ENCODE peak calls at places on chromosomes 3 and 15, in nine cellular contexts. P is right cardiac atrium; C is colonic mucosa; G is NCI-H526 treated with DMSO at 0.1 percent for 48 hours; F is stimulated activated CD4-positive, alpha-beta T cell treated with anti-CD3 and anti-CD28 coated beads, Interleukin-1b, Interleukin-23, amount 100 ng/mL, for 1 hour; U is mammary epithelial cell; H is NAMALWA; Q is natural killer cell; E is NCI-H1092. T is an unnamed sample.

GRCh38 chr3:182947892-182948291 is 32.4 kb downstream of the DCUN1D1 start:
- DNase-seq in P (no peak), E (no peak), C (no peak), G (no peak), Q (no peak), F (no peak), U (no peak), H (peak), T (no peak)

GRCh38 chr15:23518104-23518503 is 47.4 kb upstream of the MKRN3 start:
- DNase-seq in Q (no peak), P (no peak), H (no peak), G (no peak), C (no peak), E (no peak), U (no peak), F (no peak), T (no peak)

GRCh38 chr3:156356537-156357363 is 198.2 kb downstream of the SSR3 start:
- DNase-seq in G (no peak), H (no peak), P (no peak), F (no peak), Q (no peak), E (no peak), U (no peak), C (no peak), T (no peak)

GRCh38 chr3:111610189-111610588 is 15.0 kb upstream of the ZBED2 start:
- DNase-seq in U (peak), P (no peak), C (no peak), F (no peak), G (no peak), E (no peak), H (no peak), Q (no peak), T (no peak)

GRCh38 chr3:107870989-107871638 is 219.7 kb downstream of the CD47 start:
- DNase-seq in P (no peak), F (no peak), E (no peak), Q (no peak), U (no peak), H (no peak), C (no peak), G (peak), T (no peak)

GRCh38 chr3:174533286-174533685 is 325.8 kb upstream of the NAALADL2 start:
- DNase-seq in F (no peak), Q (no peak), G (no peak), U (peak), H (no peak), E (no peak), P (no peak), C (no peak), T (peak)

GRCh38 chr3:8981700-8982099 is 18.4 kb upstream of the RAD18 start:
- DNase-seq in F (no peak), H (no peak), Q (no peak), C (no peak), P (no peak), E (no peak), G (no peak), U (no peak), T (no peak)

GRCh38 chr15:58407366-58407765 is 24.4 kb upstream of the LIPC start:
- DNase-seq in E (no peak), U (no peak), G (no peak), P (no peak), H (no peak), Q (no peak), F (no peak), C (no peak), T (no peak)

GRCh38 chr3:190261015-190261414 is 61.2 kb downstream of the CLDN1 start:
- DNase-seq in H (no peak), U (peak), F (no peak), G (no peak), E (no peak), P (no peak), C (no peak), Q (no peak), T (peak)

GRCh38 chr3:43036621-43037331 is 57.7 kb downstream of the GASK1A start:
- DNase-seq in G (no peak), P (no peak), F (no peak), E (no peak), H (no peak), U (no peak), Q (peak), C (no peak), T (no peak)

GRCh38 chr3:1696654-1697275 is 401.9 kb upstream of the CNTN4 start:
- DNase-seq in U (peak), G (no peak), C (no peak), F (no peak), P (no peak), E (no peak), H (no peak), Q (no peak), T (no peak)

GRCh38 chr3:196287066-196287404 is 491 bp downstream of the PCYT1A start:
- DNase-seq in P (peak), C (peak), E (no peak), H (peak), U (peak), Q (no peak), F (no peak), G (no peak), T (no peak)

GRCh38 chr15:77251662-77252061 is 168.2 kb downstream of the PEAK1 start:
- DNase-seq in P (no peak), F (no peak), Q (no peak), G (no peak), E (no peak), U (no peak), C (no peak), H (no peak), T (no peak)

GRCh38 chr3:39814007-39814406 is 4.6 kb downstream of the MYRIP start:
- DNase-seq in C (no peak), U (no peak), E (no peak), F (no peak), Q (no peak), G (no peak), H (no peak), P (no peak), T (peak)

GRCh38 chr15:60237411-60237810 is 160.4 kb downstream of the ANXA2 start:
- DNase-seq in Q (no peak), P (no peak), C (no peak), E (no peak), G (no peak), F (no peak), U (no peak), H (no peak), T (no peak)

GRCh38 chr15:58447244-58448010 is 15.6 kb downstream of the LIPC start:
- DNase-seq in E (no peak), G (no peak), Q (no peak), U (peak), H (no peak), P (no peak), F (no peak), C (no peak), T (peak)

GRCh38 chr3:18080198-18080689 is 337.8 kb upstream of the TBC1D5 start:
- DNase-seq in H (no peak), U (peak), P (no peak), C (no peak), G (no peak), E (no peak), F (no peak), Q (no peak), T (no peak)

GRCh38 chr3:102156426-102156825 is 278.4 kb upstream of the ZPLD1 start:
- DNase-seq in E (no peak), P (no peak), U (peak), H (no peak), C (no peak), Q (no peak), G (no peak), F (no peak), T (peak)

GRCh38 chr3:182717216-182717615 is 76.1 kb upstream of the ATP11B start:
- DNase-seq in E (no peak), C (no peak), H (no peak), Q (no peak), G (no peak), F (no peak), U (peak), P (no peak), T (no peak)

GRCh38 chr15:76994971-76995945 is at the start of gene PSTPIP1:
- DNase-seq in C (no peak), Q (peak), G (no peak), E (no peak), P (peak), F (peak), U (peak), H (no peak), T (no peak)

GRCh38 chr3:27521179-27521871 is 37.1 kb upstream of the SLC4A7 start:
- DNase-seq in Q (no peak), G (no peak), C (no peak), E (no peak), P (no peak), H (no peak), F (no peak), U (peak), T (peak)

GRCh38 chr3:58353722-58354553 is 21.2 kb downstream of the PXK start:
- DNase-seq in E (no peak), F (no peak), Q (no peak), H (peak), U (no peak), P (no peak), C (no peak), G (no peak), T (no peak)